ENCODE peak calls at places on chromosomes 12 and 14, in six cellular contexts. One of them, this sample, is unnamed.

GRCh38 chr12:11719678-11720099 is 70.2 kb downstream of the ETV6 start:
- DNase-seq in GM12878: no peak
- DNase-seq in K562: no peak
- DNase-seq in HepG2: no peak
- DNase-seq in HCT116: no peak
- DNase-seq in H1: no peak
- DNase-seq in this sample: peak; percentile 58

GRCh38 chr14:44404021-44404420 is 103.1 kb downstream of the FSCB start:
- DNase-seq in K562: no peak
- DNase-seq in GM12878: no peak
- DNase-seq in HepG2: no peak
- DNase-seq in H1: no peak
- DNase-seq in HCT116: no peak
- DNase-seq in this sample: no peak

GRCh38 chr14:105107781-105108515 is 42.7 kb upstream of the GPR132 start:
- DNase-seq in H1: no peak
- DNase-seq in HCT116: no peak
- DNase-seq in GM12878: no peak
- DNase-seq in HepG2: no peak
- DNase-seq in K562: no peak
- DNase-seq in this sample: no peak

GRCh38 chr14:84237881-84238280 is 1292.1 kb upstream of the FLRT2 start:
- DNase-seq in H1: no peak
- DNase-seq in K562: no peak
- DNase-seq in GM12878: no peak
- DNase-seq in HepG2: no peak
- DNase-seq in HCT116: no peak
- DNase-seq in this sample: no peak

GRCh38 chr14:22915886-22916521 is 2.9 kb downstream of the RBM23 start:
- DNase-seq in HCT116: no peak
- DNase-seq in GM12878: no peak
- DNase-seq in HepG2: peak; percentile 74
- DNase-seq in K562: no peak
- DNase-seq in H1: no peak
- DNase-seq in this sample: no peak

GRCh38 chr12:103739546-103739945 is 101.5 kb downstream of the NT5DC3 start:
- DNase-seq in HepG2: no peak
- DNase-seq in GM12878: no peak
- DNase-seq in H1: no peak
- DNase-seq in HCT116: no peak
- DNase-seq in K562: no peak
- DNase-seq in this sample: no peak

GRCh38 chr12:48063530-48063929 is 42.3 kb downstream of the SENP1 start:
- DNase-seq in GM12878: no peak
- DNase-seq in K562: no peak
- DNase-seq in H1: no peak
- DNase-seq in HepG2: no peak
- DNase-seq in HCT116: no peak
- DNase-seq in this sample: no peak

GRCh38 chr12:108730337-108731104 is 797 bp downstream of the CORO1C start:
- DNase-seq in GM12878: no peak
- DNase-seq in HCT116: peak; percentile 12
- DNase-seq in K562: peak; percentile 68
- DNase-seq in HepG2: peak; percentile 54
- DNase-seq in H1: peak; percentile 79
- DNase-seq in this sample: peak; percentile 74

GRCh38 chr12:76085159-76085868 is 829 bp upstream of the NAP1L1 start:
- DNase-seq in H1: no peak
- DNase-seq in GM12878: no peak
- DNase-seq in HCT116: no peak
- DNase-seq in K562: no peak
- DNase-seq in HepG2: no peak
- DNase-seq in this sample: peak; percentile 17

GRCh38 chr12:11981174-11981733 is 89.5 kb upstream of the BCL2L14 start:
- DNase-seq in H1: no peak
- DNase-seq in HCT116: no peak
- DNase-seq in K562: no peak
- DNase-seq in HepG2: no peak
- DNase-seq in GM12878: peak; percentile 98
- DNase-seq in this sample: no peak

GRCh38 chr14:64645220-64645891 is 58.9 kb upstream of the PLEKHG3 start:
- DNase-seq in HCT116: no peak
- DNase-seq in K562: no peak
- DNase-seq in GM12878: no peak
- DNase-seq in H1: no peak
- DNase-seq in HepG2: peak; percentile 24
- DNase-seq in this sample: no peak

GRCh38 chr14:87014854-87015253 is 978.1 kb downstream of the GALC start:
- DNase-seq in H1: no peak
- DNase-seq in HCT116: no peak
- DNase-seq in HepG2: no peak
- DNase-seq in GM12878: no peak
- DNase-seq in K562: no peak
- DNase-seq in this sample: peak; percentile 0

GRCh38 chr14:96564389-96564788 is 62.2 kb downstream of the PAPOLA start:
- DNase-seq in H1: no peak
- DNase-seq in GM12878: no peak
- DNase-seq in K562: no peak
- DNase-seq in HepG2: no peak
- DNase-seq in HCT116: no peak
- DNase-seq in this sample: no peak

GRCh38 chr12:85275359-85275758 is 4.7 kb upstream of the ALX1 start:
- DNase-seq in GM12878: no peak
- DNase-seq in K562: no peak
- DNase-seq in H1: no peak
- DNase-seq in HepG2: no peak
- DNase-seq in HCT116: no peak
- DNase-seq in this sample: no peak

GRCh38 chr12:4849024-4849594 is 60.6 kb upstream of the KCNA1 start:
- DNase-seq in HepG2: peak; percentile 30
- DNase-seq in H1: no peak
- DNase-seq in GM12878: no peak
- DNase-seq in HCT116: no peak
- DNase-seq in K562: peak; percentile 37
- DNase-seq in this sample: peak; percentile 54

GRCh38 chr12:116982721-116983502 is 72.2 kb downstream of the FBXW8 start:
- DNase-seq in HCT116: no peak
- DNase-seq in GM12878: no peak
- DNase-seq in K562: no peak
- DNase-seq in HepG2: no peak
- DNase-seq in H1: no peak
- DNase-seq in this sample: no peak

GRCh38 chr12:27652174-27652763 is 44.0 kb upstream of the REP15 start:
- DNase-seq in K562: peak; percentile 59
- DNase-seq in HCT116: peak; percentile 58
- DNase-seq in GM12878: peak; percentile 8
- DNase-seq in HepG2: peak; percentile 71
- DNase-seq in H1: no peak
- DNase-seq in this sample: peak; percentile 54

GRCh38 chr12:108532061-108532848 is 17.2 kb downstream of the FICD start:
- DNase-seq in HepG2: no peak
- DNase-seq in HCT116: no peak
- DNase-seq in K562: no peak
- DNase-seq in H1: no peak
- DNase-seq in GM12878: no peak
- DNase-seq in this sample: no peak

GRCh38 chr12:108394196-108394595 is 55.1 kb upstream of the CMKLR1 start:
- DNase-seq in HCT116: no peak
- DNase-seq in H1: no peak
- DNase-seq in GM12878: no peak
- DNase-seq in HepG2: no peak
- DNase-seq in K562: no peak
- DNase-seq in this sample: no peak

GRCh38 chr14:35336171-35337073 is 44.2 kb downstream of the PSMA6 start:
- DNase-seq in HCT116: no peak
- DNase-seq in GM12878: no peak
- DNase-seq in K562: peak; percentile 62
- DNase-seq in HepG2: peak; percentile 99
- DNase-seq in H1: peak; percentile 64
- DNase-seq in this sample: peak; percentile 42

GRCh38 chr12:45217846-45218245 is 2.0 kb downstream of the ANO6 start:
- DNase-seq in K562: no peak
- DNase-seq in HCT116: no peak
- DNase-seq in GM12878: no peak
- DNase-seq in H1: no peak
- DNase-seq in HepG2: no peak
- DNase-seq in this sample: no peak

GRCh38 chr14:35747379-35747778 is 61.7 kb downstream of the RALGAPA1 start:
- DNase-seq in H1: no peak
- DNase-seq in HCT116: no peak
- DNase-seq in K562: no peak
- DNase-seq in GM12878: no peak
- DNase-seq in HepG2: peak; percentile 23
- DNase-seq in this sample: no peak

GRCh38 chr14:33799705-33800269 is 151.1 kb downstream of the EGLN3 start:
- DNase-seq in K562: no peak
- DNase-seq in H1: no peak
- DNase-seq in HCT116: no peak
- DNase-seq in HepG2: no peak
- DNase-seq in GM12878: no peak
- DNase-seq in this sample: no peak

GRCh38 chr12:101552277-101552676 is 42.5 kb upstream of the MYBPC1 start:
- DNase-seq in K562: no peak
- DNase-seq in H1: no peak
- DNase-seq in HepG2: no peak
- DNase-seq in HCT116: no peak
- DNase-seq in GM12878: no peak
- DNase-seq in this sample: no peak

GRCh38 chr14:36281309-36281708 is 39.1 kb downstream of the MBIP start:
- DNase-seq in HCT116: no peak
- DNase-seq in HepG2: peak; percentile 55
- DNase-seq in GM12878: no peak
- DNase-seq in K562: no peak
- DNase-seq in H1: no peak
- DNase-seq in this sample: no peak

GRCh38 chr14:76304536-76305473 is 71.1 kb upstream of the ESRRB start:
- DNase-seq in K562: no peak
- DNase-seq in HepG2: no peak
- DNase-seq in HCT116: no peak
- DNase-seq in H1: peak; percentile 27
- DNase-seq in GM12878: no peak
- DNase-seq in this sample: no peak

GRCh38 chr12:43148711-43149110 is 403.3 kb downstream of the ADAMTS20 start:
- DNase-seq in H1: no peak
- DNase-seq in HCT116: no peak
- DNase-seq in GM12878: no peak
- DNase-seq in K562: no peak
- DNase-seq in HepG2: no peak
- DNase-seq in this sample: no peak

GRCh38 chr14:49497725-49498348 is 88.3 kb downstream of the RPS29 start:
- DNase-seq in HCT116: peak; percentile 72
- DNase-seq in HepG2: peak; percentile 70
- DNase-seq in GM12878: peak; percentile 21
- DNase-seq in H1: no peak
- DNase-seq in K562: peak; percentile 57
- DNase-seq in this sample: peak; percentile 52
- TF ChIP-seq JUND in HCT116: no peak
- TF ChIP-seq JUND in HepG2: no peak
- TF ChIP-seq JUND in GM12878: no peak
- TF ChIP-seq JUND in H1: no peak
- TF ChIP-seq JUND in K562: no peak
- TF ChIP-seq JUND in this sample: no peak

GRCh38 chr14:54685286-54685845 is 118.4 kb downstream of the SAMD4A start:
- DNase-seq in HCT116: no peak
- DNase-seq in HepG2: no peak
- DNase-seq in GM12878: no peak
- DNase-seq in K562: no peak
- DNase-seq in H1: no peak
- DNase-seq in this sample: no peak
- H3K9ac ChIP-seq in HCT116: no peak overlapping the region
- H3K9ac ChIP-seq in HepG2: no peak overlapping the region
- H3K9ac ChIP-seq in GM12878: no peak overlapping the region
- H3K9ac ChIP-seq in K562: no peak overlapping the region
- H3K9ac ChIP-seq in H1: no peak overlapping the region
- H3K9ac ChIP-seq in this sample: peak overlapping the region; percentile 47

GRCh38 chr12:54010972-54011664 is 2.3 kb downstream of the HOXC8 start:
- DNase-seq in GM12878: no peak
- DNase-seq in K562: no peak
- DNase-seq in H1: no peak
- DNase-seq in HCT116: no peak
- DNase-seq in HepG2: no peak
- DNase-seq in this sample: no peak

GRCh38 chr12:54011665-54012532 is 3.1 kb downstream of the HOXC8 start:
- DNase-seq in HCT116: no peak
- DNase-seq in GM12878: no peak
- DNase-seq in H1: no peak
- DNase-seq in HepG2: no peak
- DNase-seq in K562: peak; percentile 29
- DNase-seq in this sample: no peak

GRCh38 chr12:54014315-54015209 is 5.8 kb downstream of the HOXC8 start:
- DNase-seq in HepG2: no peak
- DNase-seq in H1: peak; percentile 56
- DNase-seq in K562: no peak
- DNase-seq in GM12878: no peak
- DNase-seq in HCT116: no peak
- DNase-seq in this sample: no peak

GRCh38 chr12:54010053-54010971 is 1.5 kb downstream of the HOXC8 start:
- DNase-seq in HCT116: no peak
- DNase-seq in H1: no peak
- DNase-seq in GM12878: no peak
- DNase-seq in K562: no peak
- DNase-seq in HepG2: no peak
- DNase-seq in this sample: no peak

GRCh38 chr12:54012631-54013398 is 4.0 kb downstream of the HOXC8 start:
- DNase-seq in HepG2: no peak
- DNase-seq in H1: no peak
- DNase-seq in HCT116: no peak
- DNase-seq in K562: peak; percentile 32
- DNase-seq in GM12878: no peak
- DNase-seq in this sample: no peak
- TF ChIP-seq JUND in HepG2: no peak
- TF ChIP-seq JUND in H1: no peak
- TF ChIP-seq JUND in HCT116: no peak
- TF ChIP-seq JUND in K562: no peak
- TF ChIP-seq JUND in GM12878: no peak
- TF ChIP-seq JUND in this sample: no peak

DNA sequence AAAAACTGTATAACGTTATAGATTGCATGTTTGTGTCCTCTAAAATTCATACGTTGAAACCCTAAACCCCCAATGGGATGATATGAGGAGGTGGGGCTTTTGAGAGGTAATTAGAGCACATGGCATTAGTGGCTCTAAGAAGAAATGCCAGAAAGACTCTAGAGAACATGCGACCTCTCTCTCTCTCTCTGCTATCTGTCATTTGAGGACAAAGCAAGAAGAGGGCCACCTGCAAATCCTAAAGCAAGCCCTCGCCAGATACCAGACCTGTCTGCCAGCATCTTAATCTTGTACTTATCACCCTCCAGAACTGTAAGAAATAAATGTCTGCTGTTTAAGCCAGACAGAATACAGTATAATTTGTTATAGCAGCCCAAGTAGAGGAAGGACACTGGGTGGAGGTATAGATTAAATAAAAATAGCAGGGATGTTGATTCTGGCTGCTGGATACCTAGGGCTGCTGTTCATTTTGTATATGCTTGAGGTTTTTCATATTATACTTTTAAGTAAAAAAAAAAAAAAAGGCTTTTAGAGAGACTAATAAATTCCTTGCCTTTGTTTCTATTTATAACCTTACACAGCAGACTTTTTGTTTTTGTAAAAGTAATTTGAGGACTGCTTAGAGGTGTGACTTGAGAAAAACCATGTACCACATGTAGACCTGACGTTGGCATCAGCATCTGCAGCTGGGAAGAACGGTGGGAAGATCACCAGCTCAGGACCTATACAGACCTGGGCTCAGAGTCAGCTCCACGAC is 26.9 kb downstream of the MOK start:
- DNase-seq in GM12878: no peak
- DNase-seq in H1: no peak
- DNase-seq in K562: no peak
- DNase-seq in HepG2: no peak
- DNase-seq in HCT116: no peak
- DNase-seq in this sample: no peak
- H3K9ac ChIP-seq in GM12878: no peak overlapping the region
- H3K9ac ChIP-seq in H1: no peak overlapping the region
- H3K9ac ChIP-seq in K562: no peak overlapping the region
- H3K9ac ChIP-seq in HepG2: no peak overlapping the region
- H3K9ac ChIP-seq in HCT116: peak overlapping the region; percentile 34
- H3K9ac ChIP-seq in this sample: no peak overlapping the region